ENCODE peak calls at places on chromosomes 3 and 15, in nine cellular contexts. S, M, X, G, Y, T, H, A and V are unnamed samples. For H4K20me1, the result is how much of the 10 kb centered on the place peaks cover.

GRCh38 chr3:195147649-195148121 is 123.3 kb downstream of the XXYLT1 start:
- DNase-seq in S (peak), M (peak), X (no peak), G (no peak), Y (peak), T (peak), H (no peak), A (no peak), V (no peak)

GRCh38 chr15:23686466-23687142 is 501 bp downstream of the NDN start:
- DNase-seq in S (peak), M (no peak), X (peak), G (peak), Y (peak), T (peak), H (peak), A (no peak), V (no peak)

GRCh38 chr15:70038730-70039392 is 58.9 kb downstream of the TLE3 start:
- DNase-seq in S (no peak), M (no peak), X (no peak), G (no peak), Y (no peak), T (no peak), H (no peak), A (no peak), V (no peak)

GRCh38 chr15:71627188-71627587 is 183.2 kb upstream of the NR2E3 start:
- DNase-seq in S (no peak), M (no peak), X (no peak), G (no peak), Y (no peak), T (no peak), H (no peak), A (no peak), V (no peak)

GRCh38 chr3:105542604-105543003 is 175.9 kb downstream of the ALCAM start:
- DNase-seq in S (no peak), M (no peak), X (no peak), G (no peak), Y (no peak), T (no peak), H (no peak), A (no peak), V (no peak)

GRCh38 chr15:31468911-31469800 is 142.5 kb downstream of the KLF13 start:
- DNase-seq in S (no peak), M (no peak), X (no peak), G (no peak), Y (no peak), T (no peak), H (no peak), A (no peak), V (no peak)

GRCh38 chr3:11465744-11466611 is 177.7 kb downstream of the VGLL4 start:
- DNase-seq in S (peak), M (no peak), X (no peak), G (peak), Y (peak), T (no peak), H (no peak), A (no peak), V (no peak)

GRCh38 chr15:40960926-40961325 is 7.7 kb downstream of the CHAC1 start:
- DNase-seq in S (no peak), M (no peak), X (no peak), G (no peak), Y (no peak), T (no peak), H (no peak), A (peak), V (no peak)

GRCh38 chr15:88913017-88913849 is at the start of gene MFGE8:
- DNase-seq in S (peak), M (peak), X (peak), G (peak), Y (peak), T (peak), H (peak), A (no peak), V (peak)

GRCh38 chr3:16301490-16301889 is 36.5 kb downstream of the OXNAD1 start:
- DNase-seq in S (no peak), M (no peak), X (no peak), G (no peak), Y (no peak), T (no peak), H (peak), A (no peak), V (peak)

GRCh38 chr3:190252080-190252479 is 70.2 kb downstream of the CLDN1 start:
- DNase-seq in S (peak), M (no peak), X (no peak), G (peak), Y (peak), T (no peak), H (peak), A (no peak), V (no peak)

GRCh38 chr3:192212335-192212734 is 515.0 kb downstream of the FGF12 start:
- DNase-seq in S (no peak), M (peak), X (no peak), G (no peak), Y (no peak), T (no peak), H (no peak), A (no peak), V (no peak)

GRCh38 chr15:98154863-98155262 is 194.4 kb downstream of the ARRDC4 start:
- DNase-seq in S (peak), M (no peak), X (no peak), G (peak), Y (peak), T (no peak), H (no peak), A (no peak), V (no peak)

GRCh38 chr3:149388714-149389417 is 11.4 kb upstream of the TM4SF1 start:
- DNase-seq in S (no peak), M (no peak), X (no peak), G (no peak), Y (no peak), T (no peak), H (no peak), A (no peak), V (no peak)

GRCh38 chr3:65406470-65406869 is 632.2 kb downstream of the MAGI1 start:
- DNase-seq in S (peak), M (no peak), X (no peak), G (peak), Y (peak), T (no peak), H (no peak), A (no peak), V (no peak)

GRCh38 chr3:185561374-185561943 is 9.1 kb upstream of the LIPH start:
- DNase-seq in S (no peak), M (no peak), X (peak), G (no peak), Y (no peak), T (no peak), H (no peak), A (no peak), V (no peak)

GRCh38 chr3:100754563-100755334 is 45.5 kb downstream of the TFG start:
- DNase-seq in S (no peak), M (no peak), X (no peak), G (no peak), Y (no peak), T (peak), H (no peak), A (no peak), V (no peak)
- TF ChIP-seq CTCF in S (peak), M (no peak), X (no peak), G (peak), Y (peak), T (no peak), H (no peak), A (no peak), V (no peak)

DNA sequence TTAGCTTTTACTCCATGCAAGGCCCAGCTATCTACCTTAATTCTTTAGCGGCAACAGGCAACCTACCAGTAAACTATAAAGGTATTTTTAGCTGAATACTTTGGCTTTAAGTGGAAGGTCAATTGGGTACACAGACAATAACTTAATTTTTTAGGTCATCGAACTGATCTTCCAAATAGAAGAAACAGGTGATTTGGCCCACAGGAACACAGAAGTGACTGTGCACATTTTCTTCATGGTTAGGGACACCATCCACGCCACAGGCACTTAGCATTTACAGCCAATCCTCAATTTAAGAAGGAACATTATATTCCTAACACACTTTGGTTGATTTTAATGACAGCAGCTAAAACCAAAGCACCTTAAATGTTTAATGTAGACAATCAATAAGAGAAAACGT is 1.9 kb downstream of the ARPP19 start:
- DNase-seq in S (no peak), M (peak), X (no peak), G (no peak), Y (no peak), T (peak), H (no peak), A (no peak), V (no peak)
- H4K20me1 ChIP-seq in S (under half), M (under half), X (under half), G (half or more), Y (half or more), T (under half), H (half or more), A (under half), V (under half)

DNA sequence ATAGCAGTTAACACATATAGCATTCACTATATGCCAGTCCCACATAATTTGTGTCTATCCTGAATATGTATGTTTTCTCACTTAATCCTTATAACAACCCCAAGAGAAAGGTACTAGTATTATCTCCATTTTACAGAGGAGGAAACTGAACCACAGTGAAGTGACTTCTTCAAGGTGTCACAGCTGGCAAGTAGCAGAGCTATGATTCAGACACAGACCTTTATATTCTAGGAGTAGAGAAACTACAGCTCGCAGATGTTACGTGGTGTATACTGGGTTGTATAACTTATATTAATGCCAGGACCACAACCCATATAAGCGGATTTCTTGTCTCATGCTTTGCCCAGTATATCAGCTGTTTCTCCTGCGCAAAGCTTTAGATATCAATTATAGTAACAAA is 29.5 kb upstream of the ICE2 start:
- DNase-seq in S (no peak), M (no peak), X (no peak), G (no peak), Y (no peak), T (no peak), H (no peak), A (no peak), V (no peak)
- H3K4me2 ChIP-seq in S (no peak), M (no peak), X (no peak), G (no peak), Y (no peak), T (no peak), H (no peak), A (no peak), V (no peak)

GRCh38 chr3:126928921-126929485 is 53.9 kb upstream of the PLXNA1 start:
- DNase-seq in S (no peak), M (no peak), X (no peak), G (no peak), Y (no peak), T (no peak), H (no peak), A (no peak), V (no peak)

GRCh38 chr3:126927405-126927750 is 55.5 kb upstream of the PLXNA1 start:
- DNase-seq in S (no peak), M (no peak), X (no peak), G (no peak), Y (no peak), T (no peak), H (no peak), A (no peak), V (no peak)

GRCh38 chr3:126925411-126926171 is 57.3 kb upstream of the PLXNA1 start:
- DNase-seq in S (no peak), M (no peak), X (no peak), G (no peak), Y (peak), T (peak), H (no peak), A (no peak), V (no peak)

GRCh38 chr3:126927846-126928245 is 55.1 kb upstream of the PLXNA1 start:
- DNase-seq in S (no peak), M (no peak), X (no peak), G (no peak), Y (no peak), T (peak), H (no peak), A (no peak), V (no peak)

GRCh38 chr3:126926684-126927404 is 56.1 kb upstream of the PLXNA1 start:
- DNase-seq in S (peak), M (no peak), X (no peak), G (peak), Y (peak), T (peak), H (no peak), A (peak), V (no peak)
- TF ChIP-seq CTCF in S (peak), M (no peak), X (no peak), G (no peak), Y (peak), T (peak), H (no peak), A (no peak), V (no peak)

GRCh38 chr15:37056894-37057205 is 43.5 kb downstream of the MEIS2 start:
- DNase-seq in S (no peak), M (no peak), X (no peak), G (no peak), Y (no peak), T (peak), H (peak), A (no peak), V (no peak)
- H4K20me1 ChIP-seq in S (under half), M (under half), X (under half), G (under half), Y (under half), T (under half), H (under half), A (under half), V (under half)

GRCh38 chr15:56471440-56472069 is 6.6 kb upstream of the MNS1 start:
- DNase-seq in S (no peak), M (no peak), X (no peak), G (no peak), Y (no peak), T (no peak), H (no peak), A (no peak), V (no peak)

GRCh38 chr15:56464893-56465520 is at the start of gene MNS1:
- DNase-seq in S (peak), M (peak), X (peak), G (peak), Y (peak), T (peak), H (peak), A (peak), V (peak)

GRCh38 chr15:56469484-56469883 is 4.5 kb upstream of the MNS1 start:
- DNase-seq in S (no peak), M (no peak), X (no peak), G (no peak), Y (no peak), T (no peak), H (no peak), A (no peak), V (no peak)

GRCh38 chr15:56468271-56468912 is 3.5 kb upstream of the MNS1 start:
- DNase-seq in S (peak), M (peak), X (no peak), G (no peak), Y (peak), T (peak), H (no peak), A (no peak), V (peak)

GRCh38 chr15:56467626-56468025 is 2.7 kb upstream of the MNS1 start:
- DNase-seq in S (no peak), M (no peak), X (no peak), G (no peak), Y (no peak), T (no peak), H (no peak), A (no peak), V (no peak)
- H3K4me2 ChIP-seq in S (peak), M (no peak), X (no peak), G (no peak), Y (no peak), T (no peak), H (no peak), A (no peak), V (peak)

GRCh38 chr3:135075157-135075556 is 280.1 kb downstream of the EPHB1 start:
- DNase-seq in S (no peak), M (no peak), X (no peak), G (no peak), Y (no peak), T (no peak), H (no peak), A (no peak), V (no peak)

GRCh38 chr3:135081451-135082434 is 286.7 kb downstream of the EPHB1 start:
- DNase-seq in S (no peak), M (no peak), X (no peak), G (no peak), Y (no peak), T (no peak), H (no peak), A (no peak), V (no peak)

GRCh38 chr3:135082706-135083105 is 287.6 kb downstream of the EPHB1 start:
- DNase-seq in S (no peak), M (no peak), X (no peak), G (no peak), Y (no peak), T (no peak), H (no peak), A (no peak), V (no peak)

GRCh38 chr3:135077186-135077585 is 282.1 kb downstream of the EPHB1 start:
- DNase-seq in S (no peak), M (no peak), X (no peak), G (no peak), Y (no peak), T (no peak), H (no peak), A (no peak), V (no peak)

DNA sequence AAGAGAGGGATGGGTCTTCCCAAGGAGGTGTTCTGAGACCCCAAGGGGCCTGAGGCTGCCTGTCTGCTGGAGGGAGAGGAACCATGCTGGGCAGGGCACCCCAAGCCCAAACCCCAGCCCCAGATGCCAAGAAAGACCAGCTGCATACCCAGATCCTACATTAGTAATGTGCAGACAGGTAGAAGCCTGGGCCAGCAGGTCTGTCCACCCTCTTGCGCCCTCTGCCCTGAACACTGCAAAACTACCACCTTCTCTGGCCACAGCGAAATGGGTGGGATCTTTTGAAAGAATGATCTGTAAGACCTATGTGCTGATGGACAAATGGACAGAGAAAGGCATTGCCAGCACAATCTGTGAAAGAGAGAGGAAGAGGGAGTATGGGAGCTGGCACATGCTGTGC is 283.2 kb downstream of the EPHB1 start:
- DNase-seq in S (no peak), M (no peak), X (peak), G (no peak), Y (no peak), T (no peak), H (no peak), A (no peak), V (no peak)
- TF ChIP-seq CTCF in S (no peak), M (no peak), X (peak), G (no peak), Y (no peak), T (no peak), H (peak), A (no peak), V (peak)

GRCh38 chr3:72390841-72391240 is 457.4 kb downstream of the SHQ1 start:
- DNase-seq in S (no peak), M (no peak), X (no peak), G (no peak), Y (no peak), T (no peak), H (peak), A (no peak), V (no peak)
- H4K20me1 ChIP-seq in S (under half), M (half or more), X (under half), G (half or more), Y (half or more), T (under half), H (half or more), A (under half), V (half or more)

GRCh38 chr15:63405159-63405558 is 23.5 kb upstream of the CA12 start:
- DNase-seq in S (no peak), M (no peak), X (no peak), G (no peak), Y (no peak), T (no peak), H (no peak), A (no peak), V (peak)

GRCh38 chr15:63403254-63403945 is 21.8 kb upstream of the CA12 start:
- DNase-seq in S (peak), M (peak), X (no peak), G (no peak), Y (no peak), T (no peak), H (no peak), A (no peak), V (no peak)

GRCh38 chr15:63401078-63401477 is 19.4 kb upstream of the CA12 start:
- DNase-seq in S (no peak), M (no peak), X (no peak), G (no peak), Y (no peak), T (no peak), H (no peak), A (no peak), V (no peak)

GRCh38 chr15:63401714-63402497 is 20.3 kb upstream of the CA12 start:
- DNase-seq in S (no peak), M (no peak), X (no peak), G (no peak), Y (no peak), T (no peak), H (no peak), A (no peak), V (no peak)

DNA sequence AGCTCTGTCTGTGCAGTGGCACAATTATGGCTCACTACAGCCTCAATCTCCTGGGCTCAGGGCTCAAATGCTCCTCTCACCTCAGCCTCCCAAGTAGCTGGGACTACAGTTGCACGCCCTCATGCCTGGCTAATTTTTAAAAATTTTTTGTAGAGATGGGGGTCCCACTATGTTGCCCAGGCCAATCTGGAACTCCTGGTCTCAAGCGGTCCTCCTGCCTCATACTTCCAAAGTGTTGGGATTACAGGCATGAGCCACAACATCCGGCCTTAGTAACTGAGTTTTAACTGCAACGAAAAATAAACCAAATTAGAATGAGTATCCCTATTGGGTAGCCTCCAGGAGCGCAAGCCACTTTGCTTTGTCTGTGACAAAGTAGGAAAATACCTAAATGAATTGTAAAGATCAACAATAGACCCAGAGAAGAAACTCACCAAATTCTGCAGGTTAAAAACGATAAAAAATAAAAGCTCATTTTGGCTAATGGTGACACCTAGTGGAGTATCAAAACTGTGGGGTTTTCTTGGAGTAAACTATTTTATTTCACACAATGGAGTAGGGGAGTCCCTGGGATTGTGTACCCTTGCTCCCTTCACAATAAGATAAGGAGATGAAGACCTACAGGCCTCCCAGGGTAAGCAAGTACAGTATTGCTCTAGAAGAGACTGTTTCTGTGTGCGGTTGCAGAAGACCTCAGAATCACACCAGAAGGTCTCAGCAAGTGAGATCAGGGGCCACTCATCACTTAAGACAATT is 21.0 kb upstream of the CA12 start:
- DNase-seq in S (peak), M (peak), X (no peak), G (peak), Y (peak), T (peak), H (peak), A (no peak), V (no peak)
- H3K4me2 ChIP-seq in S (no peak), M (no peak), X (no peak), G (no peak), Y (no peak), T (no peak), H (no peak), A (no peak), V (no peak)